ENCODE peak calls at places on chromosomes 5 and 9, in nine cellular contexts. S, J, F, N, Q, I, Z, C and M are unnamed samples. For H3K4me1, the result is how much of the 10 kb centered on the place peaks cover.

GRCh38 chr9:88652876-88653275 is 117.9 kb downstream of the NXNL2 start:
- DNase-seq in N (no peak), J (no peak), Z (no peak), S (no peak), C (no peak), Q (no peak), I (no peak), F (no peak), M (no peak)

GRCh38 chr5:157193699-157194424 is 13.2 kb downstream of the ITK start:
- DNase-seq in F (no peak), I (no peak), Z (no peak), S (no peak), N (no peak), Q (no peak), J (no peak), C (no peak), M (no peak)

GRCh38 chr5:149639718-149640117 is 58.4 kb downstream of the ARHGEF37 start:
- DNase-seq in Q (peak), Z (no peak), I (no peak), C (no peak), N (no peak), J (no peak), S (no peak), F (no peak), M (peak)

GRCh38 chr5:76930083-76930482 is 22.8 kb upstream of the CRHBP start:
- DNase-seq in J (no peak), S (no peak), Z (no peak), N (no peak), I (no peak), C (no peak), F (no peak), Q (no peak), M (no peak)

GRCh38 chr5:142661957-142662356 is 23.9 kb downstream of the FGF1 start:
- DNase-seq in I (no peak), N (no peak), F (no peak), Q (no peak), Z (no peak), J (no peak), S (no peak), C (no peak), M (no peak)

GRCh38 chr9:127424669-127424986 is 446 bp downstream of the ZNF79 start:
- DNase-seq in F (no peak), C (no peak), Q (no peak), Z (no peak), J (no peak), I (no peak), S (no peak), N (no peak), M (no peak)

GRCh38 chr9:108831496-108832178 is 24.1 kb downstream of the ACTL7B start:
- DNase-seq in S (no peak), C (no peak), N (no peak), F (no peak), Q (no peak), I (no peak), Z (no peak), J (no peak), M (no peak)

GRCh38 chr5:134245101-134245604 is 19.3 kb upstream of the PPP2CA start:
- DNase-seq in Q (no peak), S (no peak), F (no peak), J (no peak), C (peak), Z (peak), I (peak), N (no peak), M (peak)

DNA sequence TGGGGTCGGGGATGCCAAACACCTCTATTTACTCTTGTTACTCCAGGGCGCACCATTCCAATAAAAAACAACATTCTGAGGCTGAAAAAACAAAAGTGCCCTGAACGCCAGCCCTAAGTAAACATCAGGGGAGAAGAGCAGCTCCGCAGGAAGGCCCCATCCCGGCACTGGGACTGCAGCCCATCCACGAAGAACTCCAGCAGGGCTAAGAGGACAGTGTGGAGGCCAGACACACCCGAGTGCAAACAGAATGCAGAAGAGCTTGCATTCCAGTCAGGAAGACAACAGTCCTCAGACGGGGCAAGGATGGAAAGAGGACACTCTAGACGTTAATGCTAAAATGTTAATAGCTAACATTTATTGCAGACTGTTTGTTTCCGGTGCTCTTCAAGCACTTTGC is 33.0 kb downstream of the FAM240B start:
- DNase-seq in Z (no peak), C (no peak), N (no peak), J (peak), Q (no peak), F (no peak), S (no peak), I (no peak), M (no peak)
- H3K4me1 ChIP-seq in Z (under half), C (under half), N (under half), J (under half), Q (under half), F (under half), S (under half), I (under half), M (under half)

DNA sequence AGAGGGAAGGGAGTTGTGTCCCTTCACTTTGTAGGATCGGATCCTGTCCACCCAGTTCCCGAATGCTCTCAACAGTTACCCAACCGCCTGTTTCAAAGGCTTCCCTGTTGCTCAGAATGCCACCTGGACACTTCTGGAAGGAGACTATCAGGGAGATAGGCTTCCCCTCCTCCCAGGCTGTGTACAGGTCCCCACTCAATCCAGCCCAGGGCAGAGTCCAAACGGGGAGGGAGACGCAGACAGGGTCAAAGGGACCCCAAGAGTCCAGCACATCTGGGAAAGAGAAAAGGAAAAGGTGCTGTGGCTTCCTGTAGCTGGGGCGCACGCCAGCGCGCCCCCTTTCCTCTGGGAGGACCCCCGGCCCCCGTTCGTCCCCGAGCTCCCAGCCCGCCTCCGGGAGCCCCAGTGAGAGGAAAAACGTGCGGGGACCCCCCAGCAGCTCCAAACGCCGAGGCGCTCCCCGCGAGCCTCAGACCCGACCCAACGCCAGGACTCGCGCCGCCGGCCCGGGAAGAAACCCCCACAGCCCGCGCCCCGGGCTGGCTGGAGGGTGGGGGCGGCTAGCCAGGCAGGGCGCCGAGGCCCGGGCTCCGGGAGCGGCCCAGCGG is 640 bp downstream of the SURF4 start:
- DNase-seq in N (peak), J (peak), Z (peak), I (no peak), S (peak), Q (no peak), C (peak), F (peak), M (no peak)
- TF ChIP-seq POLR2A in N (no peak), J (no peak), Z (peak), I (no peak), S (peak), Q (no peak), C (no peak), F (peak), M (no peak)

GRCh38 chr5:135494196-135494595 is 41.6 kb downstream of the NEUROG1 start:
- DNase-seq in F (no peak), J (no peak), Q (no peak), C (no peak), Z (no peak), N (no peak), S (no peak), I (no peak), M (no peak)
- H3K4me1 ChIP-seq in F (under half), J (under half), Q (under half), C (under half), Z (under half), N (under half), S (under half), I (under half), M (under half)

GRCh38 chr9:12141422-12141821 is 551.8 kb upstream of the TYRP1 start:
- DNase-seq in C (no peak), J (no peak), Z (no peak), S (no peak), Q (no peak), F (no peak), N (no peak), I (no peak), M (no peak)
- TF ChIP-seq POLR2A in C (no peak), J (no peak), Z (no peak), S (no peak), Q (no peak), F (no peak), N (no peak), I (no peak), M (no peak)

GRCh38 chr5:3596261-3596825 is 711 bp downstream of the IRX1 start:
- DNase-seq in Z (no peak), F (no peak), J (no peak), I (no peak), C (no peak), N (no peak), Q (no peak), S (no peak), M (no peak)

GRCh38 chr5:3598236-3598635 is 2.6 kb downstream of the IRX1 start:
- DNase-seq in I (no peak), F (no peak), J (no peak), S (no peak), Z (no peak), Q (no peak), C (no peak), N (no peak), M (no peak)

GRCh38 chr5:3598725-3599282 is 3.2 kb downstream of the IRX1 start:
- DNase-seq in N (no peak), Z (no peak), J (no peak), S (no peak), F (no peak), Q (no peak), C (no peak), I (no peak), M (no peak)

GRCh38 chr5:3597002-3597726 is 1.5 kb downstream of the IRX1 start:
- DNase-seq in C (no peak), I (no peak), Z (no peak), F (no peak), S (no peak), N (no peak), J (no peak), Q (no peak), M (no peak)

DNA sequence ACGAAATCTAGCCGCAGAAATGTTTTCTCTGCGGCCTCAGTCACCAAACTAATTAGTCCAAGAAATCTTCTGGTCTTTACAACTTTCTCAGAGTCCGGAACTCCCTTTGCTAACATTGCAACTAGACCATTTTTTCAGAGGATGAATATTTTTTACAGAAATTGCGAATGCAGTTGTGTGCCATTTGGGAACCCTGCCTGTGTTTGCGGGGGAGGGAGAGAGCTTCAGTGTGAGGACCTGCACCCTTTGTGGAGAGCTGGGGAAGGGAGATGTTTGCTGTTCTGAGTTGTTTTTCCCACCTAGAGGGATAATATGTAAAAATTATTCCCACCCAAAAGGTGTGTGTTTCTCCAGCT is 2.1 kb downstream of the IRX1 start:
- DNase-seq in J (no peak), Q (no peak), F (no peak), C (no peak), S (no peak), I (no peak), N (no peak), Z (no peak), M (no peak)
- H3K4me1 ChIP-seq in J (under half), Q (under half), F (under half), C (under half), S (under half), I (under half), N (under half), Z (under half), M (under half)

GRCh38 chr5:172772112-172772906 is 1.3 kb upstream of the DUSP1 start:
- DNase-seq in N (peak), Z (peak), S (peak), F (peak), I (peak), J (peak), C (peak), Q (peak), M (peak)
- TF ChIP-seq POLR2A in N (peak), Z (no peak), S (peak), F (peak), I (peak), J (peak), C (no peak), Q (peak), M (no peak)

DNA sequence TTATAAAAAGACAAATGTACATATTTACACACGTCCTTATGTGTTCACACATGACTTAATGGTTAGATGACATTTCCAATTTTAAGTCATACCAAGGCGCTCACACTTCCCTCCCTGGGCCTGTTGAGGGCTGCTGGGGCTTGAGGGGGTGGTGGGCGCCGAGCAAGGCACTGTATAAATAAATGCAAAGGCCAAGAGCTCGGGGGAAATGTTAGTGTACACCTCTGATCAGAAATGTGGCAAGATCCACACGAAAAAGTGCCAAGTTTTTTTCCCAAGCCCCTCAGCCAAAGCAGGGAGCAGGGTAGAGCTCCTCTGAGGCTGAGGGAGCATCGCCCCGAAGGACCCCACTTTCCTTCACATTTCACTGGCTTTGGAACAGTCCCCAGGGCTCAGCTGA is 7.5 kb downstream of the IRF1 start:
- DNase-seq in J (no peak), N (no peak), Q (peak), C (no peak), F (peak), Z (no peak), I (peak), S (no peak), M (no peak)
- H3K4me1 ChIP-seq in J (under half), N (under half), Q (under half), C (under half), F (under half), Z (under half), I (under half), S (under half), M (under half)